ENCODE peak calls at places on chromosomes 2 and 18, in five cellular contexts. M is ovary, F is tibial nerve, W is A549, J is stomach. R is an unnamed sample. For H3K4me1, the result is how much of the 10 kb centered on the place peaks cover.

GRCh38 chr18:13247506-13247905 is 28.9 kb downstream of the LDLRAD4 start:
- DNase-seq in M (no peak), F (no peak), W (no peak), J (no peak), R (no peak)

GRCh38 chr2:154599189-154599588 is 99.3 kb upstream of the KCNJ3 start:
- DNase-seq in M (no peak), F (no peak), W (no peak), J (no peak), R (no peak)

GRCh38 chr2:119292226-119292625 is 68.6 kb downstream of the STEAP3 start:
- DNase-seq in M (no peak), F (no peak), W (no peak), J (no peak), R (no peak)

GRCh38 chr2:236803621-236804020 is 234.0 kb downstream of the ACKR3 start:
- DNase-seq in M (no peak), F (no peak), W (no peak), J (no peak), R (no peak)

GRCh38 chr18:24989760-24990547 is 362.0 kb downstream of the ZNF521 start:
- DNase-seq in M (no peak), F (no peak), W (no peak), J (no peak), R (no peak)

GRCh38 chr2:30915485-30915884 is 108.2 kb upstream of the CAPN13 start:
- DNase-seq in M (no peak), F (no peak), W (no peak), J (peak), R (no peak)

GRCh38 chr2:43010428-43011141 is 215.8 kb downstream of the ZFP36L2 start:
- DNase-seq in M (no peak), F (no peak), W (no peak), J (peak), R (no peak)

GRCh38 chr2:16382451-16382850 is 283.2 kb downstream of the CYRIA start:
- DNase-seq in M (no peak), F (no peak), W (no peak), J (no peak), R (no peak)

GRCh38 chr2:47076586-47077441 is 78.3 kb downstream of the STPG4 start:
- DNase-seq in M (no peak), F (peak), W (peak), J (no peak), R (peak)

GRCh38 chr18:78422336-78422735 is 557.3 kb upstream of the SALL3 start:
- DNase-seq in M (no peak), F (no peak), W (no peak), J (no peak), R (no peak)

GRCh38 chr2:43276517-43276931 is 50.1 kb upstream of the ZFP36L2 start:
- DNase-seq in M (no peak), F (no peak), W (no peak), J (no peak), R (no peak)

GRCh38 chr2:108325756-108326155 is 37.1 kb downstream of the SULT1C2 start:
- DNase-seq in M (no peak), F (no peak), W (no peak), J (no peak), R (no peak)

GRCh38 chr2:133264951-133265949 is 303.0 kb downstream of the NCKAP5 start:
- DNase-seq in M (peak), F (no peak), W (peak), J (peak), R (peak)

GRCh38 chr18:31424383-31424988 is 23.1 kb upstream of the DSG3 start:
- DNase-seq in M (no peak), F (no peak), W (peak), J (peak), R (peak)

GRCh38 chr2:238202326-238203103 is 980 bp downstream of the ILKAP start:
- DNase-seq in M (no peak), F (no peak), W (peak), J (no peak), R (no peak)

GRCh38 chr18:42514522-42514921 is 559.5 kb downstream of the PIK3C3 start:
- DNase-seq in M (no peak), F (no peak), W (no peak), J (no peak), R (no peak)

GRCh38 chr18:79614211-79615028 is 65.2 kb upstream of the CTDP1 start:
- DNase-seq in M (no peak), F (no peak), W (no peak), J (no peak), R (no peak)

GRCh38 chr2:15704086-15704787 is 112.6 kb downstream of the DDX1 start:
- DNase-seq in M (peak), F (no peak), W (no peak), J (no peak), R (no peak)

GRCh38 chr2:235594041-235594440 is 100.2 kb downstream of the AGAP1 start:
- DNase-seq in M (no peak), F (no peak), W (peak), J (no peak), R (no peak)

GRCh38 chr2:56811401-56811800 is 627.6 kb downstream of the CCDC85A start:
- DNase-seq in M (no peak), F (no peak), W (no peak), J (no peak), R (no peak)

GRCh38 chr2:98795535-98795902 is 64.6 kb upstream of the MGAT4A start:
- DNase-seq in M (no peak), F (no peak), W (no peak), J (no peak), R (no peak)

GRCh38 chr18:35513181-35513932 is 15.6 kb upstream of the INO80C start:
- DNase-seq in M (peak), F (no peak), W (peak), J (no peak), R (peak)

GRCh38 chr2:178069551-178069950 is 3.0 kb downstream of the PDE11A start:
- DNase-seq in M (no peak), F (no peak), W (no peak), J (no peak), R (no peak)

GRCh38 chr18:31741096-31741735 is 19.5 kb downstream of the SLC25A52 start:
- DNase-seq in M (no peak), F (peak), W (no peak), J (peak), R (peak)

GRCh38 chr2:13000644-13001375 is 284.1 kb downstream of the TRIB2 start:
- DNase-seq in M (no peak), F (no peak), W (no peak), J (peak), R (no peak)

GRCh38 chr18:9757851-9758587 is 49.9 kb downstream of the RAB31 start:
- DNase-seq in M (peak), F (no peak), W (no peak), J (no peak), R (no peak)

GRCh38 chr2:240379089-240379636 is 56.3 kb upstream of the GPC1 start:
- DNase-seq in M (no peak), F (no peak), W (no peak), J (no peak), R (no peak)

GRCh38 chr2:154941379-154941778 is 242.9 kb downstream of the KCNJ3 start:
- DNase-seq in M (no peak), F (no peak), W (no peak), J (no peak), R (no peak)

GRCh38 chr2:43165378-43166025 is 60.9 kb downstream of the ZFP36L2 start:
- DNase-seq in M (no peak), F (no peak), W (no peak), J (no peak), R (no peak)

GRCh38 chr2:75619992-75620740 is 26.4 kb upstream of the MRPL19 start:
- DNase-seq in M (no peak), F (no peak), W (no peak), J (no peak), R (no peak)

GRCh38 chr2:101474752-101475384 is at the start of gene RFX8:
- DNase-seq in M (no peak), F (peak), W (no peak), J (no peak), R (no peak)

GRCh38 chr2:76760367-76760704 is 761.8 kb downstream of the LRRTM4 start:
- DNase-seq in M (no peak), F (no peak), W (no peak), J (no peak), R (no peak)

GRCh38 chr2:160695402-160696060 is 201.9 kb upstream of the RBMS1 start:
- DNase-seq in M (no peak), F (no peak), W (no peak), J (no peak), R (no peak)

GRCh38 chr2:28621172-28622100 is 125.6 kb downstream of the PLB1 start:
- DNase-seq in M (peak), F (peak), W (peak), J (peak), R (peak)

GRCh38 chr2:191617589-191617988 is 60.3 kb upstream of the NABP1 start:
- DNase-seq in M (no peak), F (no peak), W (no peak), J (no peak), R (no peak)

GRCh38 chr2:216677439-216678097 is 17.8 kb downstream of the IGFBP5 start:
- DNase-seq in M (no peak), F (no peak), W (no peak), J (no peak), R (no peak)

GRCh38 chr18:12038082-12038660 is 55.5 kb upstream of the ANKRD62 start:
- DNase-seq in M (peak), F (no peak), W (no peak), J (peak), R (peak)

GRCh38 chr2:235669269-235669831 is 175.5 kb downstream of the AGAP1 start:
- DNase-seq in M (peak), F (peak), W (peak), J (peak), R (peak)

GRCh38 chr2:64406407-64406774 is 47.6 kb upstream of the LGALSL start:
- DNase-seq in M (peak), F (no peak), W (no peak), J (peak), R (peak)

GRCh38 chr2:180695570-180695969 is 284.8 kb upstream of the UBE2E3 start:
- DNase-seq in M (no peak), F (no peak), W (no peak), J (no peak), R (no peak)

GRCh38 chr2:180692322-180692721 is 288.1 kb upstream of the UBE2E3 start:
- DNase-seq in M (no peak), F (no peak), W (no peak), J (no peak), R (no peak)

GRCh38 chr2:180696005-180696404 is 284.4 kb upstream of the UBE2E3 start:
- DNase-seq in M (no peak), F (no peak), W (no peak), J (no peak), R (no peak)

GRCh38 chr2:180698668-180699067 is 281.7 kb upstream of the UBE2E3 start:
- DNase-seq in M (no peak), F (no peak), W (no peak), J (no peak), R (no peak)

DNA sequence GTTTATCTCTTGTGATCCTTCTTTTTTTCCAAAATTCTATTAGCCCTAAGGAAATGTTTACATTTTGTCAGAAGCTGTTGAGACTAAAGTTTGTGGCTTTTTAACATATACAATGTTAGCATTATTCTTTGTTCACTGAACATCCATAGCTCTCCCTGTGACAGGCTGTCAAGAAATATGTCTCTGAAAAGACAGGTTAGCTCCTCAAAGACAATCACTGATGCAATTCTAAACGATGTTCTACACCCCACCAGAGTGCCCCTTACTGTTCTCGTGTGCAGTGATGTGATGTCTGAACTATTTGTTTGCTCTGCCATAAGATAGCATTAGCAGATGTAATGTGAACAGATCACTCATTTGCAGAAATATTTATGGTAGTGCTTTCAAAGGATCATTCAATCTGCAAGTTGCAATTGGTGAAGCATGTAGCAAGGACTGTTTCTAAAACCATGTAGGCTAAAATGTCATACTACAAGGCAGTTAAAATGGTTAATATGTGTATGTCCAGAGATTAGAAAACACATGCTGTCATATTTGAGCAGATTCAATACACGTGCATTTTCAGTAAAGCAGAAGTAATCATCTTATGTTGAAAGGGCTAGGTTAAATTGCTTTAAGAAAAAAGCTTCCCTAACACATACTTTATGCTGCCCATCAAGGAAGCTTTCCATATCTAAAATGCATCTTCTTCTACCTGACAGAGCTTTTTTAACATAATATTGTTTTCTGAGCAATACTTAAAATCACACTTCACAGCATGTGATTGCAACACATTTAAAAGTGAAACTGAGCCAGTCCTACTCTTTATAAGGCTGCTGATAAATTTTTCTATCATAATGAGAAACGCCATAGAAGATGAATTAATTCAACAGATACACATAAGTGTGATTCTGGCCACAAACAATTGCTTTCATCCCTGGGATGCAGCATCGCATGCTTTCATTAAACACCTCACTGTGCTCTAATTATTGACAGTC is 285.7 kb upstream of the UBE2E3 start:
- DNase-seq in M (no peak), F (no peak), W (no peak), J (no peak), R (no peak)
- TF ChIP-seq EP300 in M (no peak), F (no peak), W (no peak), J (no peak), R (no peak)

GRCh38 chr2:68747413-68747812 is 12.8 kb downstream of the ARHGAP25 start:
- DNase-seq in M (no peak), F (no peak), W (no peak), J (no peak), R (no peak)
- H3K4me1 ChIP-seq in M (under half), F (under half), W (under half), J (under half), R (under half)

DNA sequence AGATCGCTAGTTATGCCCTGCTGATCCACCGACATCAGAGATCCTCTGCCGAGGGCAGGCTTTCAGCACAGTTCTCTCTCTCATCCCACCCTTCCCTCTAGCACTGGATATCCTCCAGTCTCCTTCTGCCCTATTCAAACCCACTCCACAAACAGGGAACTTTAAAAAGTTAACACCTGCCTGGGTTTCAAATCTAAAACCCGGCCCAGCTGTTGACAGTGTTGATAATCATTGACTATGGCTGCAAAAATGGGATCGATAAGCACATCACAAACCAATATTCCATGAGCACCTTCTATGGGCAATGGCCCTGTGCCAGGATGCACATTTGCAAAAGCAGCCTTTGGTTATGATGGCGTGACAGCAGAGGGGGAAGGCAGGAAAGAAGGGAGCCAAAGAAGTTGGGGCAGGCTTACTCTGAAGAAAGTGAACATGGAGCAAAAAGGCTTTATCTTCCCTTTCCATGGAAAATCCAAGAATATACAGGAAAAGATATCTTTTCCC is 482.3 kb upstream of the KLHL29 start:
- DNase-seq in M (no peak), F (no peak), W (no peak), J (no peak), R (no peak)
- TF ChIP-seq EP300 in M (no peak), F (no peak), W (no peak), J (no peak), R (no peak)

GRCh38 chr2:37783545-37783944 is 112.1 kb upstream of the CDC42EP3 start:
- DNase-seq in M (no peak), F (no peak), W (no peak), J (no peak), R (no peak)

GRCh38 chr2:37782155-37782673 is 110.8 kb upstream of the CDC42EP3 start:
- DNase-seq in M (no peak), F (no peak), W (no peak), J (no peak), R (no peak)

GRCh38 chr2:37781028-37781427 is 109.6 kb upstream of the CDC42EP3 start:
- DNase-seq in M (no peak), F (no peak), W (peak), J (no peak), R (no peak)

GRCh38 chr2:37784071-37784758 is 112.8 kb upstream of the CDC42EP3 start:
- DNase-seq in M (no peak), F (no peak), W (no peak), J (no peak), R (no peak)

DNA sequence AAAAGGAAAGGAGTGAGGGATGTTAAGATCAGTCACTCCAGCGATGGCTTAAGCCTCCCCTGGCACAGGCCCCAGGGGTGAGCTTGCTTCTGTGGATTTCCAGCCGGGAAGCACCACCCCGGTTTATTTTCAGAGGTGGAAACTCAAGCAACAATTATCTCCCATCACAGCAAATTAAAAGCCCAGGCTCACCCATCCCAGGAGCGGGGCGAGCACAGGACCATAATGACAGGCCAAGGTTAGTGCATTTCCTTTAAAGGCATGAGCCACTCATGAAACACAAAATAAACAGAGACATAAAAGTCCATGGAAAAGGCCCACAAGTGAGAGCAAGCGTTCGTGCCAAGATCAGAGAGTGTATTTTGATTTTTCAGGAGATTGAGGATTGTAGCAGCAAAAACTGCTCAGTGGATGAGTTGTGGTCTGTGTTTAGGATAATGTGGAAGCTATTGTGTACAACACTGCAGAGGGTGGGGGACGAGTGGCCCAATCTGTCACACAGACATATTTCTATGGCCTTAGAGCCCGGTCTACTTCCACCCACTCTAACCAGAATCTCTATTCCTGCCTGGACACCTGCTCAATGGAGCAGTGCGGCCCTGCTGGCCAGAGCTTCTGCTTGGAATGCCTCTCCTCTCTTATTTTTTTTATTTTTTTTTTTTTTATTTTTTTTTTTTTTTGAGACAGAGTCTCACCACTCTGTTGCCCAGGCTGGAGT is 111.4 kb upstream of the CDC42EP3 start:
- DNase-seq in M (no peak), F (no peak), W (no peak), J (no peak), R (peak)
- H3K4me1 ChIP-seq in M (under half), F (under half), W (half or more), J (under half), R (under half)

DNA sequence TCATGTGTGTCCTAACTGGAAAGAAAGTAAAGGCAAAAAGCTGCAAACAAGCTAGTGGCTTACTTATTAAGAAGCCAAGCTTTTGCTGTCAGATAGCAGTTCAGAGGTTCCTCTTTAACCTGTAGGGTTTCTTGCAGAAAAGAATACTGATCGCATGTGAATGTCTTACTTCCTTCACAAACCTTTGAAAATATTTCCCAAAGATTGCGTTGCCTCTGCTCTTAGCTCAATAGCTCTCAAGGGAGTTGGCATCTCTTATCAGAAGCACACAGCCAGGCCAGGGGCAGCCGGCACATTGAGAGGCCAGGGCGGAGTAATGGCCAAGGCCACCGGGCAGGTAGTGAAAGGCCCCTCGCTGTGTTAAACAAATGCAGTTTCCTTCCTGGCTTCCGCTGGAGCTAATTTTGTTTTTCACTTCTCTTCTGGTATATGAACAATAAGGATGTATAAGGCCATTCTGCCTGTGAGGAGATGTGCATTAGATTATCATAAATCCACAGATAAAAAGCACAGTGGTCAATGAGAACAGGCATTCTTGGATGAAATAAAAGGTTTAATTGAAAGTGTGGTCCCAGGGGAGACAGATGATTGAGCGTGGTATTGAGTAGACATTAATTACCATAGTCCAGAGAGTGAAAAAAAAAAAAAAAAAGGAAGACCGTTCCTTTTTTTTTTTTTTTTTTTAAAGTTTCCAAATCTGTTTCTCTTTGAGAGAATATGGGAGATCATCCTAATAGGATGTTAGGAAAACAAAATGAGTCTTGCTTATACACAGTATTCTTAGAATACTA is 542.3 kb upstream of the NRP2 start:
- DNase-seq in M (no peak), F (no peak), W (no peak), J (peak), R (no peak)
- TF ChIP-seq EP300 in M (no peak), F (peak), W (no peak), J (no peak), R (no peak)